ENCODE peak calls at places on chromosomes 11 and 22, in nine cellular contexts. O is neural progenitor cell, U is left ventricle myocardium inferior, I is fibroblast of lung, W is spleen, C is Peyer's patch, R is K562, K is body of pancreas, T is IMR-90. J is an unnamed sample. For H3K27me3, the result is how much of the 10 kb centered on the place peaks cover.

GRCh38 chr22:22369962-22370265 is 125.3 kb downstream of the VPREB1 start:
- DNase-seq in O (no peak), U (no peak), I (no peak), W (no peak), C (no peak), R (peak), K (no peak), T (no peak), J (no peak)

GRCh38 chr11:93717501-93717900 is 23.8 kb downstream of the TAF1D start:
- DNase-seq in O (no peak), U (no peak), I (no peak), W (no peak), C (no peak), R (no peak), K (no peak), T (no peak), J (no peak)

GRCh38 chr11:12889243-12889642 is 119.9 kb upstream of the RASSF10 start:
- DNase-seq in O (no peak), U (peak), I (peak), W (no peak), C (no peak), R (no peak), K (no peak), T (peak), J (no peak)

GRCh38 chr22:35348026-35348590 is 32.8 kb upstream of the HMOX1 start:
- DNase-seq in O (no peak), U (no peak), I (no peak), W (no peak), C (no peak), R (no peak), K (no peak), T (no peak), J (no peak)

GRCh38 chr11:116986521-116987105 is 111.6 kb downstream of the SIK3 start:
- DNase-seq in O (no peak), U (no peak), I (peak), W (no peak), C (no peak), R (no peak), K (no peak), T (peak), J (no peak)

GRCh38 chr22:38943181-38943580 is 14.2 kb upstream of the APOBEC3A start:
- DNase-seq in O (peak), U (no peak), I (no peak), W (no peak), C (no peak), R (no peak), K (no peak), T (no peak), J (no peak)

GRCh38 chr11:36051235-36052072 is 107.6 kb downstream of the LDLRAD3 start:
- DNase-seq in O (no peak), U (no peak), I (no peak), W (no peak), C (no peak), R (no peak), K (no peak), T (no peak), J (no peak)

GRCh38 chr22:26610072-26610958 is 7.5 kb downstream of the CRYBB1 start:
- DNase-seq in O (no peak), U (peak), I (peak), W (peak), C (no peak), R (no peak), K (no peak), T (peak), J (no peak)

GRCh38 chr11:119262668-119263351 is 54.1 kb downstream of the MCAM start:
- DNase-seq in O (no peak), U (no peak), I (peak), W (no peak), C (no peak), R (peak), K (no peak), T (peak), J (no peak)

GRCh38 chr22:36332623-36333331 is 55.0 kb downstream of the MYH9 start:
- DNase-seq in O (no peak), U (no peak), I (no peak), W (peak), C (no peak), R (peak), K (peak), T (peak), J (peak)

GRCh38 chr11:1293619-1294015 is 15.8 kb downstream of the TOLLIP start:
- DNase-seq in O (no peak), U (peak), I (no peak), W (peak), C (peak), R (no peak), K (peak), T (no peak), J (peak)
- TF ChIP-seq CTCF in O (peak), U (no peak), I (no peak), W (peak), C (peak), R (no peak), K (peak), T (peak), J (peak)

DNA sequence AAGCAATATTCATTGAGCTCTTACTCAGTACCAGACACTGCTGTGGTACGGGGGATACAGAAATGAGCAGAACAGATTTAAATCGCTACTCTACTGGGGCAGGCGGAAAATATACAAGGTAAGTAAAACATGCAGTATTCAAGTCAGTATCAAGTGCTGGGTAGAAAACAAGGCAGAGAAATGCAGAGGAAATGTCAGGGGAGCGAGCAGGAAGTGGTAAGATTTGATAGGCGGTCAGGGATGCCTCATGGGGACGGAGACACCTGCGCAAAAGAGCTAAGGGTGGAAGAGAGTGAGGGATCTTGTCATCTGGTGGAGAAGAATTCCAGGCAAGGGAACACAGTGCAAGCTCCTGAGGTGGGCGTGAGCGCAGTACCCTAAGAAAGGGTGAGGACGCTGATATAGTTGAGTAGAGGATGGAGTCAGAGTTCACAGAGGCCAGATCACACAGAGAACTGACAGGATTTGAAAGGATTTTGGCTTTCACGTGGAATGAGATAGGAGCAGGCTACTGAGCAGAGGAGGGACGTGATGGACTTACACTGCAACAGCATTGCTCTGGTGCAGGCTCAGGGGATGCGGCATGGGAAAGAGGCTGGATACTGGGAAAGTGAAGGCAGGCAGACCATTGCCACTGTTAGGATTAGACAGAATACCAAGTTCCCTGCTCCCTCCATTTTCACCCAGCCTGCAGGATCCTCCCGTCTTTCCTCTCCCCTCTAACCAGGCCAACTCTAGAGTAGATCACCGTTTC is 35.8 kb downstream of the SC5D start:
- DNase-seq in O (no peak), U (no peak), I (no peak), W (no peak), C (no peak), R (no peak), K (no peak), T (no peak), J (no peak)
- H3K4me3 ChIP-seq in O (no peak), U (no peak), I (no peak), W (no peak), C (no peak), R (no peak), K (no peak), T (no peak), J (no peak)

GRCh38 chr11:43585877-43586608 is 94.5 kb upstream of the HSD17B12 start:
- DNase-seq in O (no peak), U (no peak), I (no peak), W (no peak), C (no peak), R (no peak), K (no peak), T (no peak), J (no peak)
- H3K27me3 ChIP-seq in O (half or more), U (half or more), I (under half), W (under half), C (under half), R (under half), K (under half), T (under half), J (half or more)

GRCh38 chr11:11075515-11076171 is 217.8 kb upstream of the ZBED5 start:
- DNase-seq in O (no peak), U (no peak), I (no peak), W (no peak), C (no peak), R (peak), K (no peak), T (no peak), J (peak)

GRCh38 chr11:11076879-11077278 is 219.0 kb upstream of the ZBED5 start:
- DNase-seq in O (no peak), U (no peak), I (no peak), W (no peak), C (no peak), R (no peak), K (no peak), T (no peak), J (no peak)

GRCh38 chr11:11077898-11078297 is 220.0 kb upstream of the ZBED5 start:
- DNase-seq in O (no peak), U (no peak), I (no peak), W (no peak), C (no peak), R (no peak), K (no peak), T (no peak), J (no peak)

GRCh38 chr11:11076276-11076675 is 218.4 kb upstream of the ZBED5 start:
- DNase-seq in O (no peak), U (no peak), I (no peak), W (no peak), C (no peak), R (no peak), K (no peak), T (no peak), J (no peak)

DNA sequence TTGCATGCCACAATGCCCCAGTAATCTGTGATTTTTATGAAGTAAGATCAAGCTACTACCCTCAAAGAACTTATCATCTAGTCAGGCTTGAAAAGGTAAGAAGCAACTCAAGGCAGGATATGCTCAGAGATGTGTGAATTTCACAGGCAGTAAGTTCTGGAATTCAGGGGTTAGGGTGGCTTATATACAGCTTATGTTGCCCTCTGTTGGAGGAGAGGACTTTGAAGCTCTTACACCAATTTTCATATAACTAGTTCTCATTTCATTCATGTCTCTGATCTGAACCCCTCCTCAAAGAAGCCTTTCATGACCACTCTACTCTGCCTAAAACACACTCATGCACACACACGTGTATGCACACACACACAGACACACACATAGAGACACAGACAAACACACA is 220.5 kb upstream of the ZBED5 start:
- DNase-seq in O (no peak), U (no peak), I (peak), W (no peak), C (no peak), R (no peak), K (no peak), T (peak), J (no peak)
- TF ChIP-seq CTCF in O (no peak), U (no peak), I (peak), W (no peak), C (no peak), R (no peak), K (no peak), T (peak), J (peak)

GRCh38 chr11:126585388-126586302 is 230.2 kb downstream of the ST3GAL4 start:
- DNase-seq in O (peak), U (peak), I (peak), W (peak), C (no peak), R (no peak), K (peak), T (peak), J (peak)
- H3K4me3 ChIP-seq in O (no peak), U (peak), I (peak), W (no peak), C (no peak), R (no peak), K (no peak), T (peak), J (no peak)

J was measured in endodermal cell.